ENCODE peak calls at places on chromosomes 5 and 9, in eight cellular contexts. One of them, this sample, is unnamed.

GRCh38 chr5:78698218-78698751 is 49.7 kb upstream of the LHFPL2 start:
- DNase-seq in left lung: peak; percentile 53
- DNase-seq in left ventricle myocardium inferior: peak; percentile 36
- DNase-seq in WTC11: no peak
- DNase-seq in endothelial cell: no peak
- DNase-seq in GM13976: no peak
- DNase-seq in astrocyte of the spinal cord: peak; percentile 64
- DNase-seq in LNCaP clone FGC: no peak
- DNase-seq in this sample: no peak

GRCh38 chr5:150789943-150790611 is 11.5 kb downstream of the SMIM3 start:
- DNase-seq in GM13976: peak; percentile 53
- DNase-seq in LNCaP clone FGC: no peak
- DNase-seq in astrocyte of the spinal cord: peak; percentile 99
- DNase-seq in endothelial cell: no peak
- DNase-seq in left lung: peak; percentile 64
- DNase-seq in left ventricle myocardium inferior: no peak
- DNase-seq in WTC11: no peak
- DNase-seq in this sample: no peak

GRCh38 chr9:126132751-126133150 is 193.9 kb upstream of the MVB12B start:
- DNase-seq in endothelial cell: no peak
- DNase-seq in left ventricle myocardium inferior: no peak
- DNase-seq in WTC11: no peak
- DNase-seq in left lung: no peak
- DNase-seq in GM13976: no peak
- DNase-seq in LNCaP clone FGC: no peak
- DNase-seq in astrocyte of the spinal cord: no peak
- DNase-seq in this sample: no peak

GRCh38 chr5:8213701-8214240 is 344.8 kb downstream of the MTRR start:
- DNase-seq in WTC11: no peak
- DNase-seq in left lung: no peak
- DNase-seq in GM13976: no peak
- DNase-seq in left ventricle myocardium inferior: no peak
- DNase-seq in LNCaP clone FGC: no peak
- DNase-seq in endothelial cell: no peak
- DNase-seq in astrocyte of the spinal cord: no peak
- DNase-seq in this sample: no peak

GRCh38 chr5:470961-471749 is 28.2 kb downstream of the EXOC3 start:
- DNase-seq in WTC11: peak; percentile 9
- DNase-seq in left ventricle myocardium inferior: peak; percentile 11
- DNase-seq in left lung: peak; percentile 30
- DNase-seq in astrocyte of the spinal cord: no peak
- DNase-seq in endothelial cell: no peak
- DNase-seq in LNCaP clone FGC: no peak
- DNase-seq in GM13976: no peak
- DNase-seq in this sample: no peak

GRCh38 chr5:118561971-118562370 is 426.4 kb downstream of the DTWD2 start:
- DNase-seq in left ventricle myocardium inferior: peak; percentile 36
- DNase-seq in astrocyte of the spinal cord: no peak
- DNase-seq in endothelial cell: no peak
- DNase-seq in left lung: no peak
- DNase-seq in LNCaP clone FGC: no peak
- DNase-seq in WTC11: no peak
- DNase-seq in GM13976: no peak
- DNase-seq in this sample: no peak

GRCh38 chr5:142716963-142717362 is 31.1 kb upstream of the FGF1 start:
- DNase-seq in astrocyte of the spinal cord: peak; percentile 59
- DNase-seq in left lung: peak; percentile 45
- DNase-seq in endothelial cell: peak; percentile 68
- DNase-seq in GM13976: peak; percentile 33
- DNase-seq in LNCaP clone FGC: no peak
- DNase-seq in WTC11: peak; percentile 69
- DNase-seq in left ventricle myocardium inferior: peak; percentile 61
- DNase-seq in this sample: peak; percentile 14

GRCh38 chr9:132518151-132518550 is 64.3 kb upstream of the BARHL1 start:
- DNase-seq in endothelial cell: no peak
- DNase-seq in left ventricle myocardium inferior: no peak
- DNase-seq in WTC11: no peak
- DNase-seq in GM13976: no peak
- DNase-seq in LNCaP clone FGC: no peak
- DNase-seq in left lung: no peak
- DNase-seq in astrocyte of the spinal cord: no peak
- DNase-seq in this sample: no peak

GRCh38 chr5:107577551-107577950 is 93.2 kb downstream of the EFNA5 start:
- DNase-seq in left lung: no peak
- DNase-seq in LNCaP clone FGC: no peak
- DNase-seq in endothelial cell: no peak
- DNase-seq in left ventricle myocardium inferior: no peak
- DNase-seq in WTC11: no peak
- DNase-seq in astrocyte of the spinal cord: no peak
- DNase-seq in GM13976: no peak
- DNase-seq in this sample: no peak

GRCh38 chr5:154370730-154371334 is 75.0 kb upstream of the SAP30L start:
- DNase-seq in astrocyte of the spinal cord: no peak
- DNase-seq in left ventricle myocardium inferior: peak; percentile 46
- DNase-seq in LNCaP clone FGC: no peak
- DNase-seq in left lung: no peak
- DNase-seq in endothelial cell: no peak
- DNase-seq in WTC11: no peak
- DNase-seq in GM13976: no peak
- DNase-seq in this sample: no peak

GRCh38 chr5:149419532-149420485 is 40.7 kb upstream of the IL17B start:
- DNase-seq in astrocyte of the spinal cord: no peak
- DNase-seq in left lung: no peak
- DNase-seq in endothelial cell: no peak
- DNase-seq in GM13976: no peak
- DNase-seq in left ventricle myocardium inferior: peak; percentile 59
- DNase-seq in WTC11: no peak
- DNase-seq in LNCaP clone FGC: no peak
- DNase-seq in this sample: no peak

GRCh38 chr5:16540421-16540820 is 74.8 kb upstream of the ZNF622 start:
- DNase-seq in left lung: no peak
- DNase-seq in LNCaP clone FGC: no peak
- DNase-seq in WTC11: no peak
- DNase-seq in GM13976: no peak
- DNase-seq in left ventricle myocardium inferior: no peak
- DNase-seq in endothelial cell: no peak
- DNase-seq in astrocyte of the spinal cord: peak; percentile 75
- DNase-seq in this sample: no peak

GRCh38 chr9:76766126-76766525 is 1.9 kb downstream of the PCA3 start:
- DNase-seq in GM13976: no peak
- DNase-seq in LNCaP clone FGC: no peak
- DNase-seq in endothelial cell: no peak
- DNase-seq in left lung: no peak
- DNase-seq in WTC11: no peak
- DNase-seq in left ventricle myocardium inferior: no peak
- DNase-seq in astrocyte of the spinal cord: no peak
- DNase-seq in this sample: no peak

GRCh38 chr5:175104682-175105081 is 339.3 kb downstream of the DRD1 start:
- DNase-seq in endothelial cell: no peak
- DNase-seq in WTC11: no peak
- DNase-seq in GM13976: no peak
- DNase-seq in astrocyte of the spinal cord: no peak
- DNase-seq in left ventricle myocardium inferior: no peak
- DNase-seq in left lung: no peak
- DNase-seq in LNCaP clone FGC: no peak
- DNase-seq in this sample: no peak

GRCh38 chr5:76874088-76874581 is 24.3 kb downstream of the S100Z start:
- DNase-seq in left ventricle myocardium inferior: no peak
- DNase-seq in left lung: no peak
- DNase-seq in LNCaP clone FGC: no peak
- DNase-seq in astrocyte of the spinal cord: no peak
- DNase-seq in endothelial cell: no peak
- DNase-seq in WTC11: no peak
- DNase-seq in GM13976: peak; percentile 55
- DNase-seq in this sample: no peak

GRCh38 chr9:127307802-127308201 is 43.2 kb downstream of the GARNL3 start:
- DNase-seq in GM13976: no peak
- DNase-seq in left lung: no peak
- DNase-seq in endothelial cell: no peak
- DNase-seq in WTC11: no peak
- DNase-seq in astrocyte of the spinal cord: no peak
- DNase-seq in LNCaP clone FGC: no peak
- DNase-seq in left ventricle myocardium inferior: peak; percentile 39
- DNase-seq in this sample: no peak

GRCh38 chr5:26024774-26025173 is 1013.6 kb downstream of the CDH9 start:
- DNase-seq in left lung: no peak
- DNase-seq in endothelial cell: peak; percentile 50
- DNase-seq in astrocyte of the spinal cord: no peak
- DNase-seq in WTC11: peak; percentile 42
- DNase-seq in GM13976: no peak
- DNase-seq in left ventricle myocardium inferior: no peak
- DNase-seq in LNCaP clone FGC: no peak
- DNase-seq in this sample: no peak
- TF ChIP-seq CTCF in left lung: no peak
- TF ChIP-seq CTCF in endothelial cell: peak; percentile 66
- TF ChIP-seq CTCF in astrocyte of the spinal cord: peak; percentile 21
- TF ChIP-seq CTCF in WTC11: peak; percentile 44
- TF ChIP-seq CTCF in GM13976: no peak
- TF ChIP-seq CTCF in left ventricle myocardium inferior: no peak
- TF ChIP-seq CTCF in LNCaP clone FGC: peak; percentile 44
- TF ChIP-seq CTCF in this sample: peak; percentile 70

GRCh38 chr5:127074466-127074865 is 1.2 kb upstream of the C5orf63 start:
- DNase-seq in astrocyte of the spinal cord: no peak
- DNase-seq in GM13976: no peak
- DNase-seq in LNCaP clone FGC: no peak
- DNase-seq in endothelial cell: no peak
- DNase-seq in left lung: no peak
- DNase-seq in WTC11: no peak
- DNase-seq in left ventricle myocardium inferior: no peak
- DNase-seq in this sample: no peak

GRCh38 chr5:127077346-127077745 is 4.0 kb upstream of the C5orf63 start:
- DNase-seq in astrocyte of the spinal cord: no peak
- DNase-seq in left lung: no peak
- DNase-seq in left ventricle myocardium inferior: no peak
- DNase-seq in LNCaP clone FGC: no peak
- DNase-seq in GM13976: no peak
- DNase-seq in WTC11: no peak
- DNase-seq in endothelial cell: no peak
- DNase-seq in this sample: no peak

GRCh38 chr5:127070243-127070642 is 3.1 kb downstream of the C5orf63 start:
- DNase-seq in astrocyte of the spinal cord: no peak
- DNase-seq in GM13976: no peak
- DNase-seq in LNCaP clone FGC: no peak
- DNase-seq in WTC11: no peak
- DNase-seq in left lung: no peak
- DNase-seq in endothelial cell: no peak
- DNase-seq in left ventricle myocardium inferior: no peak
- DNase-seq in this sample: no peak

GRCh38 chr5:127076730-127077129 is 3.4 kb upstream of the C5orf63 start:
- DNase-seq in left ventricle myocardium inferior: no peak
- DNase-seq in GM13976: no peak
- DNase-seq in WTC11: no peak
- DNase-seq in left lung: no peak
- DNase-seq in endothelial cell: no peak
- DNase-seq in astrocyte of the spinal cord: peak; percentile 76
- DNase-seq in LNCaP clone FGC: no peak
- DNase-seq in this sample: no peak

GRCh38 chr5:127072861-127073846 is at the start of gene C5orf63:
- DNase-seq in astrocyte of the spinal cord: no peak
- DNase-seq in LNCaP clone FGC: peak; percentile 30
- DNase-seq in left ventricle myocardium inferior: peak; percentile 65
- DNase-seq in left lung: peak; percentile 69
- DNase-seq in GM13976: peak; percentile 86
- DNase-seq in endothelial cell: peak; percentile 34
- DNase-seq in WTC11: peak; percentile 53
- DNase-seq in this sample: peak; percentile 39
- TF ChIP-seq CTCF in astrocyte of the spinal cord: no peak
- TF ChIP-seq CTCF in LNCaP clone FGC: no peak
- TF ChIP-seq CTCF in left ventricle myocardium inferior: peak; percentile 36
- TF ChIP-seq CTCF in left lung: peak; percentile 45
- TF ChIP-seq CTCF in GM13976: no peak
- TF ChIP-seq CTCF in endothelial cell: no peak
- TF ChIP-seq CTCF in WTC11: no peak
- TF ChIP-seq CTCF in this sample: no peak

GRCh38 chr9:72363226-72363625 is 1.8 kb downstream of the ZFAND5 start:
- DNase-seq in left lung: no peak
- DNase-seq in endothelial cell: no peak
- DNase-seq in GM13976: no peak
- DNase-seq in astrocyte of the spinal cord: no peak
- DNase-seq in LNCaP clone FGC: no peak
- DNase-seq in WTC11: no peak
- DNase-seq in left ventricle myocardium inferior: no peak
- DNase-seq in this sample: no peak

GRCh38 chr9:72362680-72363139 is 2.3 kb downstream of the ZFAND5 start:
- DNase-seq in WTC11: no peak
- DNase-seq in astrocyte of the spinal cord: peak; percentile 80
- DNase-seq in left lung: peak; percentile 85
- DNase-seq in left ventricle myocardium inferior: peak; percentile 54
- DNase-seq in GM13976: peak; percentile 65
- DNase-seq in endothelial cell: peak; percentile 5
- DNase-seq in LNCaP clone FGC: no peak
- DNase-seq in this sample: no peak

GRCh38 chr9:72363908-72364678 is 915 bp downstream of the ZFAND5 start:
- DNase-seq in left ventricle myocardium inferior: peak; percentile 81
- DNase-seq in GM13976: peak; percentile 86
- DNase-seq in LNCaP clone FGC: no peak
- DNase-seq in WTC11: peak; percentile 41
- DNase-seq in left lung: peak; percentile 60
- DNase-seq in astrocyte of the spinal cord: peak; percentile 50
- DNase-seq in endothelial cell: peak; percentile 71
- DNase-seq in this sample: peak; percentile 19

GRCh38 chr9:72364679-72365524 is at the start of gene ZFAND5:
- DNase-seq in left lung: peak; percentile 99
- DNase-seq in GM13976: peak; percentile 97
- DNase-seq in endothelial cell: peak; percentile 92
- DNase-seq in WTC11: peak; percentile 96
- DNase-seq in LNCaP clone FGC: peak; percentile 91
- DNase-seq in astrocyte of the spinal cord: peak; percentile 99
- DNase-seq in left ventricle myocardium inferior: peak; percentile 99
- DNase-seq in this sample: peak; percentile 85

GRCh38 chr9:72365525-72366256 is 683 bp upstream of the ZFAND5 start:
- DNase-seq in WTC11: peak; percentile 47
- DNase-seq in LNCaP clone FGC: peak; percentile 70
- DNase-seq in endothelial cell: peak; percentile 59
- DNase-seq in left lung: peak; percentile 83
- DNase-seq in left ventricle myocardium inferior: peak; percentile 87
- DNase-seq in astrocyte of the spinal cord: peak; percentile 90
- DNase-seq in GM13976: peak; percentile 77
- DNase-seq in this sample: peak; percentile 48
- TF ChIP-seq CTCF in WTC11: no peak
- TF ChIP-seq CTCF in LNCaP clone FGC: peak; percentile 23
- TF ChIP-seq CTCF in endothelial cell: no peak
- TF ChIP-seq CTCF in left lung: no peak
- TF ChIP-seq CTCF in left ventricle myocardium inferior: peak; percentile 22
- TF ChIP-seq CTCF in astrocyte of the spinal cord: peak; percentile 10
- TF ChIP-seq CTCF in GM13976: no peak
- TF ChIP-seq CTCF in this sample: peak; percentile 16

DNA sequence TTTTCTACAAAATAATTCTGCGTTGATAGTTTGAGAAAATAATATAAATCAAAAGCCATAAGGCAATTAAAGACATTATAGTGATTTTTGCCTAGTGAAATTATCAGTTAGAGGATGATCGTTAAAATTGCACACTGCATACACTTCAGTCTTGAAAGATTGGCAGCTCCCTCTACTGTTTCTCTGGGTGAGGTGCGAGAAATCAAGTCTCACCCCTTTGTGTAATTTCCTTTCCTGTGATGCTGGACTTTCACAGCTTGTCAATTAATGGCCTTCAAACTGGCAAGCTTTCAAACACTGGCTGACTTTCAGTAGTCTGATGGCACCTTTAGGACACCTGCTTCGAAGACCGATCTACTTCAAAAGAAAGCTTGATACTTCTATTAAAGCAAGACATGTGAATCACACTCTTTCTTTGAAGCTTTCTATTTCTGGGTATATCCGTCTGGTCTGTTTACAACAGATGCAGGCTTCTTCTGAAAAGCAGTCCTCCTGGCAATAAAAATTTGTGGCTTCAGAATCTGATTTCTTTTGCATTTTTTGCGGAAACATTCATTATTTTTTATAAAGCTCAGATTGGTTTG is 706.8 kb upstream of the PTPRD start:
- DNase-seq in astrocyte of the spinal cord: peak; percentile 17
- DNase-seq in WTC11: peak; percentile 17
- DNase-seq in left ventricle myocardium inferior: no peak
- DNase-seq in left lung: no peak
- DNase-seq in endothelial cell: peak; percentile 25
- DNase-seq in LNCaP clone FGC: no peak
- DNase-seq in GM13976: no peak
- DNase-seq in this sample: no peak
- TF ChIP-seq CTCF in astrocyte of the spinal cord: peak; percentile 51
- TF ChIP-seq CTCF in WTC11: peak; percentile 30
- TF ChIP-seq CTCF in left ventricle myocardium inferior: peak; percentile 56
- TF ChIP-seq CTCF in left lung: no peak
- TF ChIP-seq CTCF in endothelial cell: peak; percentile 60
- TF ChIP-seq CTCF in LNCaP clone FGC: peak; percentile 87
- TF ChIP-seq CTCF in GM13976: peak; percentile 32
- TF ChIP-seq CTCF in this sample: peak; percentile 67